ENCODE peak calls at places on chromosomes 13 and 19, in five cellular contexts. F is IMR-90; Z is stimulated activated naive CD8-positive, alpha-beta T cell treated with anti-CD3 and anti-CD28 coated beads, Interleukin-15, Interleukin-2, amounts not matched to agents 100 U/mL and 50 U/mL, for 24 hours; P is hypothalamus; E is anterior cingulate cortex. T is an unnamed sample.

GRCh38 chr13:47594833-47595232 is 406.2 kb downstream of the SUCLA2 start:
- DNase-seq in Z (no peak), F (peak), E (no peak), P (no peak), T (no peak)

GRCh38 chr19:18685597-18686164 is 2.2 kb downstream of the CRTC1 start:
- DNase-seq in Z (no peak), E (no peak), P (no peak), F (peak), T (no peak)

GRCh38 chr19:32397736-32398135 is 7.8 kb upstream of the DPY19L3 start:
- DNase-seq in E (no peak), Z (no peak), P (no peak), F (peak), T (no peak)

GRCh38 chr13:45521292-45521691 is 56.6 kb downstream of the COG3 start:
- DNase-seq in E (no peak), F (peak), Z (no peak), P (no peak), T (no peak)

GRCh38 chr13:110279684-110280083 is 27.3 kb downstream of the COL4A1 start:
- DNase-seq in E (no peak), P (no peak), Z (no peak), F (no peak), T (no peak)

GRCh38 chr13:99380921-99381645 is 73.9 kb upstream of the GPR183 start:
- DNase-seq in Z (peak), F (peak), P (no peak), E (no peak), T (no peak)

GRCh38 chr13:36325912-36326311 is 20.3 kb downstream of the SPART start:
- DNase-seq in P (no peak), Z (no peak), E (no peak), F (no peak), T (no peak)

GRCh38 chr13:111370570-111371150 is 50.2 kb downstream of the TEX29 start:
- DNase-seq in F (no peak), P (no peak), E (no peak), Z (no peak), T (no peak)

GRCh38 chr19:46958542-46958941 is 61.1 kb upstream of the NPAS1 start:
- DNase-seq in Z (peak), P (no peak), F (peak), E (no peak), T (no peak)

GRCh38 chr19:8595651-8596050 is 14.9 kb downstream of the ADAMTS10 start:
- DNase-seq in P (no peak), F (no peak), E (no peak), Z (no peak), T (no peak)

GRCh38 chr19:57512845-57513244 is 13.1 kb downstream of the ZNF773 start:
- DNase-seq in F (peak), Z (peak), E (no peak), P (no peak), T (no peak)

GRCh38 chr13:92804346-92804745 is 422.3 kb upstream of the GPC6 start:
- DNase-seq in Z (no peak), E (no peak), P (no peak), F (peak), T (no peak)

GRCh38 chr19:53086949-53087348 is 16.3 kb downstream of the ZNF160 start:
- DNase-seq in Z (no peak), P (peak), F (peak), E (no peak), T (no peak)